ENCODE peak calls at places on chromosome X, in six cellular contexts. Y, U, X, D, K and Q are unnamed samples.

GRCh38 chrX:107541244-107541643 is 87.1 kb upstream of the PRPS1 start:
- DNase-seq in Y (no peak), U (no peak), X (no peak), D (no peak), K (no peak), Q (no peak)

GRCh38 chrX:28659269-28659668 is 72.0 kb downstream of the IL1RAPL1 start:
- DNase-seq in Y (no peak), U (no peak), X (no peak), D (no peak), K (no peak), Q (no peak)

GRCh38 chrX:49260221-49260985 is 4.1 kb downstream of the FOXP3 start:
- DNase-seq in Y (no peak), U (no peak), X (no peak), D (no peak), K (no peak), Q (no peak)

GRCh38 chrX:151984891-151985290 is 10.4 kb upstream of the GABRE start:
- DNase-seq in Y (no peak), U (no peak), X (no peak), D (no peak), K (no peak), Q (no peak)

GRCh38 chrX:51420610-51421009 is 75.8 kb downstream of the NUDT11 start:
- DNase-seq in Y (no peak), U (no peak), X (no peak), D (peak), K (peak), Q (no peak)

GRCh38 chrX:103666202-103667107 is 20.0 kb downstream of the MORF4L2 start:
- DNase-seq in Y (no peak), U (no peak), X (no peak), D (no peak), K (no peak), Q (no peak)

GRCh38 chrX:133970021-133970550 is 15.3 kb downstream of the GPC3 start:
- DNase-seq in Y (no peak), U (no peak), X (no peak), D (no peak), K (no peak), Q (no peak)

GRCh38 chrX:138026211-138026610 is 460.3 kb downstream of the ZIC3 start:
- DNase-seq in Y (no peak), U (no peak), X (peak), D (no peak), K (no peak), Q (peak)

GRCh38 chrX:138191998-138192397 is 519.5 kb downstream of the FGF13 start:
- DNase-seq in Y (no peak), U (no peak), X (no peak), D (peak), K (no peak), Q (peak)

GRCh38 chrX:331145-331771 is 12.7 kb upstream of the GTPBP6 start:
- DNase-seq in Y (peak), U (no peak), X (no peak), D (peak), K (peak), Q (no peak)

GRCh38 chrX:48897157-48897620 is 379 bp downstream of the TIMM17B start:
- DNase-seq in Y (peak), U (peak), X (no peak), D (peak), K (peak), Q (no peak)

GRCh38 chrX:100350704-100351489 is 59.2 kb downstream of the PCDH19 start:
- DNase-seq in Y (no peak), U (no peak), X (no peak), D (no peak), K (no peak), Q (no peak)

GRCh38 chrX:150933945-150934350 is 35.5 kb upstream of the CD99L2 start:
- DNase-seq in Y (no peak), U (no peak), X (no peak), D (no peak), K (no peak), Q (no peak)

GRCh38 chrX:13898084-13898483 is 81.2 kb upstream of the GPM6B start:
- DNase-seq in Y (no peak), U (peak), X (peak), D (peak), K (peak), Q (peak)

GRCh38 chrX:21926116-21926515 is 14.4 kb upstream of the SMS start:
- DNase-seq in Y (no peak), U (no peak), X (no peak), D (peak), K (no peak), Q (no peak)

GRCh38 chrX:1502853-1503252 is 34.1 kb downstream of the P2RY8 start:
- DNase-seq in Y (no peak), U (no peak), X (no peak), D (no peak), K (no peak), Q (no peak)

GRCh38 chrX:139930923-139931645 is 1.8 kb downstream of the ATP11C start:
- DNase-seq in Y (peak), U (peak), X (peak), D (peak), K (peak), Q (peak)

GRCh38 chrX:17039826-17040225 is 93.4 kb downstream of the REPS2 start:
- DNase-seq in Y (no peak), U (no peak), X (no peak), D (peak), K (no peak), Q (no peak)

GRCh38 chrX:18676470-18676869 is 4.6 kb upstream of the RS1 start:
- DNase-seq in Y (no peak), U (no peak), X (no peak), D (peak), K (no peak), Q (no peak)

GRCh38 chrX:41245641-41246040 is 88.3 kb upstream of the DDX3X start:
- DNase-seq in Y (no peak), U (no peak), X (no peak), D (no peak), K (no peak), Q (no peak)

GRCh38 chrX:15441464-15441863 is 51.7 kb downstream of the PIR start:
- DNase-seq in Y (no peak), U (peak), X (no peak), D (no peak), K (no peak), Q (no peak)
- TF ChIP-seq CTCF in Y (no peak), U (no peak), X (no peak), D (no peak), K (no peak), Q (no peak)

DNA sequence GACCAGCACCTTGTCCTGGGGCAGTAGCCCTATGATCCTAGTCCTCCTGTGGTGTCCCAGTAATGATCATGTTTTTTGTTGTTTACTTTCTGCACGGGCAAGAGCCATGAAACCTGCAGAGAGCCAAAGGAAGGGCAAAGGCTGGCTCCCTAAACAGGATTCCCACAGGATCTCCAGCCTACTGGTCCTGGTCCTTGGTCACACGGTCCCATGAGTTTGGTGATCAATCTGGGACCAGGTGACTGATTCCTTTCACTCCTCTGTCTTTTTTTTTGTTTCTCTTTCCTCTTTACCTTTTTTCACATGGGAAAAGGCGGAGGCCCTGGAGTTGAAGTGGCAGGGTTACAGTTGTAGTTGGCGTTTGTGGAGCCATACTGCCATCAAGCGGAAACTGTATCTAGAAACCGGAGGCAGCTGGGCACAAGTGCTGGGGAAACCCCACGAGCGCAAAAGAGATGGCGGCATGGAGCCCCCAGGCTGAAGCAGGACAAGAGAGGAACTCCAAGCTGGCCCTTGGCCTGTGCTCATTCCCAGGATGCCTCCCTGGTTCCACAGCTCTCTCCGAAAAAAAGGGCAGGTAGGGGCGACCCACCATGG is 34.6 kb downstream of the NBDY start:
- DNase-seq in Y (peak), U (no peak), X (peak), D (no peak), K (peak), Q (peak)
- TF ChIP-seq CTCF in Y (peak), U (peak), X (no peak), D (no peak), K (no peak), Q (peak)

GRCh38 chrX:136395271-136395670 is 92.5 kb upstream of the BRS3 start:
- DNase-seq in Y (no peak), U (no peak), X (no peak), D (peak), K (no peak), Q (no peak)

GRCh38 chrX:136397001-136397400 is 90.7 kb upstream of the BRS3 start:
- DNase-seq in Y (no peak), U (no peak), X (no peak), D (no peak), K (no peak), Q (no peak)
- TF ChIP-seq CTCF in Y (no peak), U (no peak), X (no peak), D (no peak), K (no peak), Q (no peak)

DNA sequence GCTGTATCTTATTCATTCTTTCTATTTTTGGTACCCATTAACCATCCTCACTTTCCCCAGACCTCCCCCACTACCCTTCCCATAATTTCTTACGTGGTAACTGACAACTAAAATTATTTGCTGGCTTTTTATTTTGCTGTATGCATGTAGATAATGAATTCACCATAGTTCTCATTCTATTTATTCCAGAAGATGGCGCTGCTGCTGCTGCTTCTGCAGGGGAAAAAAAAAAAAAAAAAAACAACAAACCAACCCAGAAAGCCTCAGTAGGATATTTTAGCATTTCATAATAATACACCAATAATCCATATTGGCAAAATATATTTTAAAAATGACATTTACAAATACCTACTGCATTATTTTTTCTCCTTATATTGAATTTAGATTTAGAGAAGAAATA is 416.6 kb upstream of the MAGEB18 start:
- DNase-seq in Y (no peak), U (no peak), X (peak), D (peak), K (no peak), Q (peak)
- TF ChIP-seq CTCF in Y (peak), U (peak), X (no peak), D (peak), K (no peak), Q (peak)

DNA sequence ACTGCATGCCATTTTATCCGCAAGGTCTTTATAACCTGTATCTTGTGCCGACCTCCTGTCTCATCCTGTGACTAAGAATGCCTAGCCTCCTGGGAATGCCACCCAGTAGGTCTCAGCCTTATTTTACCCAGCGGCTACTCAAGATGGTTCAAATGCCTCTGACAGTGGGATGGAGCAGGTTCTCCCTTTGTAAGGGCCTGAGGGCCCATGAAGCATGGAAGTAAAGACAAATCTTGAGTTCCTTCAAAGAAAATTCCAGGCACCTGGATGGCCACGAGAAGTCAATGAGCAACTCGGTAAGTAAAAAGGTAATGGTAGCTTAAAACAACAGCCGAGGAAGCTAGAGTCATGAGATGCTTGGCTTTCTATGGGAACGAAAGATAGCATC is 19.6 kb upstream of the PRKX start:
- DNase-seq in Y (no peak), U (no peak), X (no peak), D (no peak), K (no peak), Q (no peak)
- TF ChIP-seq CTCF in Y (no peak), U (no peak), X (no peak), D (no peak), K (no peak), Q (no peak)

GRCh38 chrX:76420237-76420636 is 7.3 kb upstream of the MAGEE1 start:
- DNase-seq in Y (no peak), U (no peak), X (no peak), D (no peak), K (no peak), Q (no peak)
- TF ChIP-seq CTCF in Y (no peak), U (no peak), X (no peak), D (no peak), K (peak), Q (peak)